ENCODE peak calls at places on chromosome 5, in nine cellular contexts. O, B, G, X, V, P, L, R and J are unnamed samples.

GRCh38 chr5:127517110-127517479 is 345 bp upstream of the PRRC1 start:
- DNase-seq in O (no peak), B (peak), G (no peak), X (no peak), V (no peak), P (no peak), L (no peak), R (no peak), J (no peak)

GRCh38 chr5:10352404-10353240 is 873 bp upstream of the MARCHF6 start:
- DNase-seq in O (no peak), B (no peak), G (no peak), X (no peak), V (peak), P (peak), L (no peak), R (no peak), J (no peak)

GRCh38 chr5:127988149-127988755 is 95.3 kb upstream of the SLC12A2 start:
- DNase-seq in O (no peak), B (peak), G (no peak), X (no peak), V (peak), P (no peak), L (no peak), R (peak), J (peak)

GRCh38 chr5:2297991-2298390 is 415.3 kb upstream of the IRX4 start:
- DNase-seq in O (no peak), B (no peak), G (no peak), X (no peak), V (no peak), P (no peak), L (no peak), R (no peak), J (no peak)

GRCh38 chr5:79200573-79201183 is 35.3 kb upstream of the JMY start:
- DNase-seq in O (no peak), B (peak), G (no peak), X (no peak), V (peak), P (peak), L (no peak), R (no peak), J (no peak)

GRCh38 chr5:2017540-2018389 is 135.0 kb upstream of the IRX4 start:
- DNase-seq in O (no peak), B (no peak), G (no peak), X (peak), V (peak), P (peak), L (no peak), R (no peak), J (no peak)

GRCh38 chr5:14457475-14457874 is 124.1 kb upstream of the OTULINL start:
- DNase-seq in O (no peak), B (no peak), G (peak), X (no peak), V (no peak), P (no peak), L (no peak), R (no peak), J (no peak)

GRCh38 chr5:150700298-150700599 is 613 bp downstream of the RBM22 start:
- DNase-seq in O (no peak), B (peak), G (no peak), X (no peak), V (no peak), P (no peak), L (no peak), R (no peak), J (no peak)

GRCh38 chr5:676699-677076 is 16.5 kb downstream of the TPPP start:
- DNase-seq in O (no peak), B (no peak), G (no peak), X (no peak), V (no peak), P (no peak), L (no peak), R (no peak), J (no peak)

GRCh38 chr5:145944328-145944727 is 8.0 kb downstream of the SH3RF2 start:
- DNase-seq in O (peak), B (no peak), G (no peak), X (no peak), V (no peak), P (no peak), L (no peak), R (no peak), J (no peak)

GRCh38 chr5:177473461-177473991 is at the start of gene DBN1:
- DNase-seq in O (peak), B (no peak), G (peak), X (no peak), V (peak), P (peak), L (no peak), R (no peak), J (no peak)

GRCh38 chr5:5164158-5164557 is 24.0 kb downstream of the ADAMTS16 start:
- DNase-seq in O (peak), B (no peak), G (no peak), X (no peak), V (peak), P (no peak), L (no peak), R (no peak), J (no peak)

GRCh38 chr5:67985686-67986387 is 229.7 kb upstream of the PIK3R1 start:
- DNase-seq in O (no peak), B (no peak), G (no peak), X (no peak), V (no peak), P (no peak), L (no peak), R (no peak), J (no peak)

GRCh38 chr5:83724915-83725314 is 4.3 kb upstream of the HAPLN1 start:
- DNase-seq in O (no peak), B (no peak), G (no peak), X (no peak), V (no peak), P (no peak), L (no peak), R (no peak), J (no peak)

GRCh38 chr5:56816546-56817081 is 1.3 kb downstream of the MAP3K1 start:
- DNase-seq in O (peak), B (peak), G (peak), X (peak), V (peak), P (peak), L (peak), R (no peak), J (no peak)

GRCh38 chr5:157143127-157143959 is 678 bp upstream of the MED7 start:
- DNase-seq in O (peak), B (no peak), G (peak), X (peak), V (peak), P (peak), L (peak), R (no peak), J (no peak)

GRCh38 chr5:10446490-10446889 is 4.8 kb downstream of the ROPN1L start:
- DNase-seq in O (no peak), B (no peak), G (no peak), X (no peak), V (no peak), P (peak), L (no peak), R (no peak), J (no peak)

GRCh38 chr5:142576303-142576702 is 109.6 kb downstream of the FGF1 start:
- DNase-seq in O (no peak), B (no peak), G (no peak), X (no peak), V (no peak), P (no peak), L (no peak), R (no peak), J (no peak)

GRCh38 chr5:54876-55569 is 36.9 kb upstream of the PLEKHG4B start:
- DNase-seq in O (no peak), B (no peak), G (no peak), X (no peak), V (no peak), P (no peak), L (no peak), R (no peak), J (no peak)

GRCh38 chr5:59193616-59194319 is 610.9 kb downstream of the RAB3C start:
- DNase-seq in O (no peak), B (peak), G (no peak), X (no peak), V (peak), P (no peak), L (no peak), R (peak), J (peak)

GRCh38 chr5:154771383-154771901 is 16.3 kb downstream of the LARP1 start:
- DNase-seq in O (no peak), B (peak), G (peak), X (no peak), V (peak), P (no peak), L (no peak), R (peak), J (peak)

GRCh38 chr5:4212981-4213819 is 617.6 kb downstream of the IRX1 start:
- DNase-seq in O (no peak), B (no peak), G (no peak), X (no peak), V (no peak), P (no peak), L (no peak), R (no peak), J (no peak)

GRCh38 chr5:38208782-38209378 is 49.5 kb upstream of the EGFLAM start:
- DNase-seq in O (no peak), B (peak), G (peak), X (no peak), V (peak), P (peak), L (no peak), R (no peak), J (no peak)

GRCh38 chr5:118791986-118792734 is 196.2 kb downstream of the DTWD2 start:
- DNase-seq in O (peak), B (peak), G (no peak), X (no peak), V (peak), P (peak), L (peak), R (peak), J (peak)

GRCh38 chr5:136113606-136114005 is 19.0 kb upstream of the SMAD5 start:
- DNase-seq in O (no peak), B (no peak), G (no peak), X (no peak), V (no peak), P (no peak), L (no peak), R (no peak), J (no peak)

GRCh38 chr5:136114406-136115132 is 18.1 kb upstream of the SMAD5 start:
- DNase-seq in O (no peak), B (no peak), G (no peak), X (no peak), V (no peak), P (no peak), L (no peak), R (no peak), J (no peak)

GRCh38 chr5:136120529-136120928 is 12.1 kb upstream of the SMAD5 start:
- DNase-seq in O (no peak), B (no peak), G (no peak), X (no peak), V (no peak), P (no peak), L (no peak), R (no peak), J (no peak)

GRCh38 chr5:136109453-136109852 is 23.2 kb upstream of the SMAD5 start:
- DNase-seq in O (no peak), B (no peak), G (no peak), X (no peak), V (no peak), P (no peak), L (no peak), R (no peak), J (no peak)

DNA sequence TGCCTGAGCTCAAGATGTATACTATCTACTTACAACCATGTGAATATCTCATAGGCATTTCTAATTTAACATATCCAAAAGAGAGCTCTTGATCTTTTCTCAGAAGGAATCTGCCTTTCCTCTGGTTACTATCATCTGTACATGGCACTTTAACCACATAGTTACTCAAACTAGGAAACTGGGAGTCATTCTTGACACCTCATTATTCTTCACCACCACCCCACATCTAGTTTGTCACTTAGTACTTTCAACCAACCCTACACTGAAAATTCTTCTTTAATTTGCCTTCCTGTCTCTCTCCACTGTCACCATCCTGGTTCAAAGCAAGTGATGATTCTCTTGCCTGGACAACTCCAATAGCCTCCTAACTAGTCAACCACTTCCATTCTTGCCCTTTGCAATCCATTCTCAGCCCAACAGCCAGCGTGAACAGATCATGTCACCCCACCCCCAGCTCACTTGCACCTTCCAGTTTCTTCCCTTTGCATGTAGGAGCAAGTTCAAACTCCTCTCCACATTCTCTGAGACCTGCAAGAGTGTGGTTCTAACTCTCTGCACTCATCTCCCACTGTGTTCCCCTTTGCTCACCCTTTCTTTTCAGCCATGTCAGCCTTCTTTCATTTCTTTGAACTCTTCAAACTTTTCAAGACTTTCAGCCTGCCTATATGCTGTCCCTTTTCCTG is 17.3 kb upstream of the SMAD5 start:
- DNase-seq in O (no peak), B (no peak), G (no peak), X (no peak), V (no peak), P (no peak), L (no peak), R (no peak), J (no peak)
- TF ChIP-seq CTCF in O (no peak), B (no peak), G (no peak), X (no peak), V (no peak), P (no peak), L (no peak), R (no peak), J (no peak)

GRCh38 chr5:91311697-91312501 is 71.2 kb downstream of the ARRDC3 start:
- DNase-seq in O (peak), B (peak), G (no peak), X (peak), V (peak), P (peak), L (peak), R (peak), J (peak)
- TF ChIP-seq CTCF in O (no peak), B (peak), G (no peak), X (no peak), V (no peak), P (no peak), L (no peak), R (no peak), J (no peak)

GRCh38 chr5:94890907-94891306 is 272.4 kb downstream of the SLF1 start:
- DNase-seq in O (no peak), B (no peak), G (no peak), X (no peak), V (no peak), P (no peak), L (no peak), R (no peak), J (no peak)

GRCh38 chr5:94891565-94892362 is 273.3 kb downstream of the SLF1 start:
- DNase-seq in O (no peak), B (no peak), G (no peak), X (no peak), V (no peak), P (no peak), L (no peak), R (no peak), J (no peak)

GRCh38 chr5:94888674-94889073 is 270.2 kb downstream of the SLF1 start:
- DNase-seq in O (no peak), B (no peak), G (no peak), X (no peak), V (no peak), P (no peak), L (no peak), R (no peak), J (no peak)

GRCh38 chr5:94893404-94894145 is 275.1 kb downstream of the SLF1 start:
- DNase-seq in O (no peak), B (peak), G (no peak), X (no peak), V (no peak), P (peak), L (no peak), R (no peak), J (no peak)
- TF ChIP-seq CTCF in O (no peak), B (peak), G (peak), X (no peak), V (peak), P (no peak), L (peak), R (peak), J (no peak)

DNA sequence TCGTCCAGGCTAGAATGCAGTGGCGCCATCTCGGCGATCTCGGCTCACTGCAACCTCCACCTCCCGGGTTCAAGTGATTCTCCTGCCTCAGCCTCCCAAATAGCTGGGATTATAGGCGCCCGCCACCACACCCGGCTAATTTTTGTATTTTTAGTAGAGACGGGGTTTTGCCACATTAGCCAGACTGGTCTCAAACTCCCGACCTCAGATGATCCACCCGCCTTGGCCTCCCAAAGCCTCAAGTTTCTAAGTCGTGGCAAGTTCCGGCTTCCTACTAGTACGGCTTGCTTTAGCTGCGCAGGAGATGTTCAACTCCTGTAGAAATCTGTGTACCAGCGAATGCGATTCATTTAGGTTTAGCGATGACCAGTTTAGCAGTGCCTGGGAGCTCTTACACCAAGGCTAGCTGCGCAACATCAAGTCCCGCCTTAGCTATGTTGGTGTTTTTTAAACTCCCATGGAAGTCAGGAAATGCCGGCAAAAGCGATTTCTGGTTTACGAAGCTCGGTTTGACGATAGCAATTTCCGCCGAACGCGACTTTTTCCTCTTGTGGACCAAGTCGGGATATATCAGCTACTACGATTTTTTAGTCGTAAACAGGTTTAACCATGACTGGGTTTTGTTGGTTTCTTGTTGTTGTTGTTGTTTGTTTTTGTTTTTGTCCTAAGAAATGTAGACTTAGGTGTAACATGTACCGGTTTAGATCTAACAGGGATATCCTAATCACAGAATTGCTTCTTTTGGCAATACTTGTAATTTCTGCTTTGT is 46.4 kb downstream of the ANXA2R start:
- DNase-seq in O (no peak), B (no peak), G (no peak), X (peak), V (peak), P (peak), L (no peak), R (no peak), J (no peak)
- TF ChIP-seq CTCF in O (no peak), B (peak), G (no peak), X (no peak), V (no peak), P (no peak), L (no peak), R (no peak), J (peak)

GRCh38 chr5:82421119-82421518 is 143.0 kb upstream of the RPS23 start:
- DNase-seq in O (no peak), B (peak), G (no peak), X (no peak), V (peak), P (no peak), L (no peak), R (peak), J (peak)
- TF ChIP-seq CTCF in O (no peak), B (peak), G (no peak), X (no peak), V (peak), P (no peak), L (no peak), R (peak), J (peak)

GRCh38 chr5:134524826-134525686 is at the start of gene JADE2:
- DNase-seq in O (peak), B (peak), G (peak), X (peak), V (peak), P (peak), L (peak), R (no peak), J (no peak)

GRCh38 chr5:134525687-134526482 is 415 bp downstream of the JADE2 start:
- DNase-seq in O (peak), B (peak), G (peak), X (peak), V (peak), P (peak), L (peak), R (no peak), J (no peak)

GRCh38 chr5:134527156-134527960 is 1.9 kb downstream of the JADE2 start:
- DNase-seq in O (peak), B (peak), G (peak), X (peak), V (peak), P (peak), L (peak), R (peak), J (no peak)

GRCh38 chr5:134527961-134528424 is 2.5 kb downstream of the JADE2 start:
- DNase-seq in O (peak), B (no peak), G (no peak), X (no peak), V (no peak), P (no peak), L (no peak), R (no peak), J (no peak)

GRCh38 chr5:134526483-134527155 is 1.1 kb downstream of the JADE2 start:
- DNase-seq in O (peak), B (peak), G (peak), X (peak), V (no peak), P (peak), L (peak), R (no peak), J (no peak)
- TF ChIP-seq CTCF in O (no peak), B (peak), G (peak), X (peak), V (peak), P (peak), L (peak), R (peak), J (peak)

GRCh38 chr5:140547508-140548299 is at the start of gene EIF4EBP3:
- DNase-seq in O (peak), B (peak), G (peak), X (peak), V (peak), P (peak), L (peak), R (peak), J (peak)
- TF ChIP-seq CTCF in O (no peak), B (peak), G (peak), X (peak), V (peak), P (peak), L (peak), R (peak), J (peak)

GRCh38 chr5:132778856-132779255 is 1.8 kb upstream of the SEPTIN8 start:
- DNase-seq in O (no peak), B (no peak), G (no peak), X (no peak), V (no peak), P (no peak), L (no peak), R (no peak), J (no peak)

GRCh38 chr5:132779961-132780360 is 2.9 kb upstream of the SEPTIN8 start:
- DNase-seq in O (no peak), B (no peak), G (no peak), X (no peak), V (no peak), P (no peak), L (peak), R (no peak), J (no peak)

GRCh38 chr5:132780577-132780976 is 3.5 kb upstream of the SEPTIN8 start:
- DNase-seq in O (no peak), B (no peak), G (no peak), X (no peak), V (no peak), P (no peak), L (no peak), R (no peak), J (no peak)

GRCh38 chr5:132782101-132782500 is 5.1 kb upstream of the SEPTIN8 start:
- DNase-seq in O (no peak), B (peak), G (no peak), X (no peak), V (peak), P (peak), L (no peak), R (no peak), J (no peak)

DNA sequence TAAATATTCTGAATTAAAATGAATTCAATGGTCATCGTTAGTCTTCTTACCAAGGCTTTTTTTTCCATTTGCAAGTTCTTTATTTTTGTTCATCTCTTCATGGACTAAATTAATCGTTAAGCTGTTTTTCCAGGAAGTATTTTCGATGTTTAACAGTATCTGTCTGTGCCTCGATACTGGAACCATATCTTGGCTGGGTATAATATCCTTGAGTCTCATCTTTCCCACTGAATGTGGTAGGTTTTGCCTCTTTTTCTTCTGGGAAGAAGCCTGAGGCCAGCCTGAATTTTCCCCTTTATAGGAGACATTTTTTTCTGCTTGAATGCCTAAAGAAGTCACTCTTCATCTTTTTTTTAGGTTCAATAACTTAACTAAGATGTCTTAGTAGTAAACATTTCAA is 4.0 kb upstream of the SEPTIN8 start:
- DNase-seq in O (no peak), B (no peak), G (no peak), X (no peak), V (no peak), P (no peak), L (no peak), R (no peak), J (no peak)
- TF ChIP-seq CTCF in O (no peak), B (no peak), G (no peak), X (no peak), V (no peak), P (no peak), L (no peak), R (no peak), J (no peak)

GRCh38 chr5:160166069-160166972 is 47.1 kb upstream of the PWWP2A start:
- DNase-seq in O (no peak), B (no peak), G (no peak), X (no peak), V (no peak), P (no peak), L (no peak), R (no peak), J (no peak)
- TF ChIP-seq CTCF in O (no peak), B (no peak), G (no peak), X (no peak), V (no peak), P (no peak), L (no peak), R (no peak), J (no peak)